ENCODE peak calls at places on chromosomes 13 and 19, in four cellular contexts. I is A549, K is fibroblast of pulmonary artery, Q is progenitor cell of endocrine pancreas. R is an unnamed sample.
A peak's percentile ranks its signal among the peaks of the same experiment; 100 is the strongest.

GRCh38 chr19:33405491-33406461 is 32.3 kb downstream of the CEBPG start:
- DNase-seq in Q (no peak), K (no peak), I (no peak), R (no peak)

GRCh38 chr13:39105110-39105509 is 66.9 kb downstream of the NHLRC3 start:
- DNase-seq in Q (no peak), K (peak; percentile 42), I (no peak), R (no peak)

GRCh38 chr19:23365222-23365621 is 30.0 kb downstream of the ZNF91 start:
- DNase-seq in K (no peak), I (no peak), Q (no peak), R (no peak)

GRCh38 chr19:3798137-3798536 is 12.0 kb upstream of the MATK start:
- DNase-seq in K (no peak), I (no peak), Q (no peak), R (no peak)

GRCh38 chr19:56403764-56404704 is at the start of gene ZNF583:
- DNase-seq in K (peak; percentile 99), Q (peak; percentile 85), I (peak; percentile 92), R (peak; percentile 95)

GRCh38 chr19:15469513-15470297 is 5.4 kb upstream of the RASAL3 start:
- DNase-seq in Q (no peak), K (no peak), I (no peak), R (no peak)

GRCh38 chr19:4352701-4353121 is 9.3 kb downstream of the MPND start:
- DNase-seq in K (peak; percentile 82), I (peak; percentile 66), Q (peak; percentile 65), R (peak; percentile 73)

GRCh38 chr13:97125810-97126738 is 96.1 kb upstream of the MBNL2 start:
- DNase-seq in K (peak; percentile 49), I (no peak), Q (no peak), R (no peak)

GRCh38 chr13:67932991-67933390 is 702.9 kb upstream of the PCDH9 start:
- DNase-seq in K (no peak), Q (no peak), I (no peak), R (no peak)

GRCh38 chr13:112711528-112712265 is 21.9 kb downstream of the ATP11A start:
- DNase-seq in Q (peak; percentile 44), I (peak; percentile 80), K (peak; percentile 97), R (peak; percentile 98)

GRCh38 chr13:80339578-80339840 is 1.4 kb downstream of the SPRY2 start:
- DNase-seq in K (peak; percentile 50), I (no peak), Q (no peak), R (no peak)

GRCh38 chr13:48476215-48476614 is 56.7 kb downstream of the RCBTB2 start:
- DNase-seq in K (no peak), I (no peak), Q (no peak), R (no peak)

GRCh38 chr13:21034602-21035190 is 26.7 kb downstream of the LATS2 start:
- DNase-seq in I (no peak), Q (no peak), K (peak; percentile 71), R (no peak)

GRCh38 chr19:55549500-55550320 is 4.4 kb upstream of the SBK3 start:
- DNase-seq in K (peak; percentile 83), Q (no peak), I (peak; percentile 88), R (peak; percentile 58)

GRCh38 chr13:20230913-20231838 is 943 bp downstream of the GJB6 start:
- DNase-seq in K (no peak), Q (no peak), I (no peak), R (no peak)

GRCh38 chr19:57441979-57442752 is 7.0 kb downstream of the ZNF749 start:
- DNase-seq in K (no peak), Q (no peak), I (no peak), R (no peak)

GRCh38 chr13:51258612-51259358 is 36.6 kb downstream of the FAM124A start:
- DNase-seq in Q (no peak), K (no peak), I (no peak), R (no peak)

GRCh38 chr19:53977991-53978731 is 13.3 kb upstream of the CACNG6 start:
- DNase-seq in K (peak; percentile 98), I (peak; percentile 100), Q (peak; percentile 54), R (peak; percentile 81)

GRCh38 chr13:42270160-42270856 is 1.6 kb upstream of the AKAP11 start:
- DNase-seq in Q (no peak), I (no peak), K (no peak), R (no peak)

GRCh38 chr13:28623782-28624706 is 34.9 kb upstream of the POMP start:
- DNase-seq in I (no peak), Q (no peak), K (peak; percentile 14), R (no peak)

GRCh38 chr13:78659450-78660110 is 625 bp upstream of the OBI1 start:
- DNase-seq in I (no peak), Q (no peak), K (no peak), R (no peak)

GRCh38 chr19:409006-409514 is at the start of gene C2CD4C:
- DNase-seq in Q (no peak), K (no peak), I (no peak), R (peak; percentile 19)

GRCh38 chr13:112725346-112726017 is 35.6 kb downstream of the ATP11A start:
- DNase-seq in K (no peak), Q (no peak), I (peak; percentile 29), R (no peak)

GRCh38 chr13:36998624-36999041 is 507 bp downstream of the ALG5 start:
- DNase-seq in Q (peak; percentile 24), K (no peak), I (no peak), R (peak; percentile 38)

GRCh38 chr19:42206871-42207755 is 10.4 kb downstream of the DEDD2 start:
- DNase-seq in Q (no peak), K (no peak), I (no peak), R (peak; percentile 26)

GRCh38 chr13:45928843-45929242 is 77.3 kb upstream of the SIAH3 start:
- DNase-seq in K (peak; percentile 14), Q (no peak), I (no peak), R (no peak)

R was measured in mesenchymal stem cell.